ENCODE peak calls at places on chromosomes 1 and 21, in four cellular contexts. G is aorta, A is Right ventricle myocardium superior, J is caudate nucleus. X is an unnamed sample.

GRCh38 chr21:27839512-27840115 is 872.7 kb upstream of the ADAMTS5 start:
- DNase-seq in G (no peak), A (no peak), J (no peak), X (no peak)

GRCh38 chr1:68293122-68293521 is 60.8 kb upstream of the WLS start:
- DNase-seq in G (no peak), A (no peak), J (peak; percentile 57), X (no peak)

GRCh38 chr1:21022279-21023040 is 154.2 kb downstream of the EIF4G3 start:
- DNase-seq in G (no peak), A (no peak), J (no peak), X (no peak)

GRCh38 chr1:155253208-155253607 is 2.1 kb downstream of the ENTREP3 start:
- DNase-seq in G (no peak), A (no peak), J (no peak), X (no peak)

GRCh38 chr1:205733438-205734175 is 16.4 kb downstream of the NUCKS1 start:
- DNase-seq in G (no peak), A (no peak), J (no peak), X (no peak)

GRCh38 chr1:92486251-92487077 is at the start of gene GFI1:
- DNase-seq in G (peak; percentile 59), A (peak; percentile 56), J (no peak), X (no peak)

GRCh38 chr1:98210064-98210463 is 289.2 kb upstream of the DPYD start:
- DNase-seq in G (no peak), A (no peak), J (no peak), X (no peak)

GRCh38 chr1:75265792-75266191 is 131.6 kb downstream of the LHX8 start:
- DNase-seq in G (no peak), A (no peak), J (no peak), X (no peak)

GRCh38 chr1:183881387-183882084 is 76.6 kb downstream of the RGL1 start:
- DNase-seq in G (peak; percentile 67), A (peak; percentile 66), J (peak; percentile 51), X (peak; percentile 63)

GRCh38 chr1:214337536-214337935 is 56.6 kb downstream of the SMYD2 start:
- DNase-seq in G (no peak), A (no peak), J (no peak), X (no peak)

X was measured in hypothalamus.